ENCODE peak calls at places on chromosomes 6 and 20, in ten cellular contexts. One of them, this sample, is unnamed.

GRCh38 chr6:11971154-11971553 is 41.0 kb upstream of the HIVEP1 start:
- DNase-seq in central memory CD8-positive, alpha-beta T cell: no peak
- DNase-seq in NCI-H1694: no peak
- DNase-seq in endothelial cell: no peak
- DNase-seq in activated CD4-positive, alpha-beta T cell treated with anti-CD3 and anti-CD28 coated beads, Interleukin-2, amount 10 ng/mL, durations not matched to agents 7 days and 5 days: no peak
- DNase-seq in GM13977: no peak
- DNase-seq in activated T-helper 9 cell treated with anti-CD3 and anti-CD28 coated beads, Interleukin-2, amount 50 U/mL, for 16 hours: no peak
- DNase-seq in astrocyte of the spinal cord: peak; percentile 80
- DNase-seq in fibroblast of gingiva: peak; percentile 74
- DNase-seq in mesendoderm: no peak
- DNase-seq in this sample: peak; percentile 82

GRCh38 chr20:49399329-49399728 is 83.1 kb downstream of the KCNB1 start:
- DNase-seq in activated CD4-positive, alpha-beta T cell treated with anti-CD3 and anti-CD28 coated beads, Interleukin-2, amount 10 ng/mL, durations not matched to agents 7 days and 5 days: no peak
- DNase-seq in astrocyte of the spinal cord: no peak
- DNase-seq in central memory CD8-positive, alpha-beta T cell: no peak
- DNase-seq in mesendoderm: no peak
- DNase-seq in fibroblast of gingiva: peak; percentile 79
- DNase-seq in GM13977: no peak
- DNase-seq in NCI-H1694: no peak
- DNase-seq in activated T-helper 9 cell treated with anti-CD3 and anti-CD28 coated beads, Interleukin-2, amount 50 U/mL, for 16 hours: no peak
- DNase-seq in endothelial cell: no peak
- DNase-seq in this sample: no peak

GRCh38 chr20:48781634-48782033 is 46.2 kb downstream of the PREX1 start:
- DNase-seq in activated T-helper 9 cell treated with anti-CD3 and anti-CD28 coated beads, Interleukin-2, amount 50 U/mL, for 16 hours: no peak
- DNase-seq in mesendoderm: no peak
- DNase-seq in fibroblast of gingiva: no peak
- DNase-seq in astrocyte of the spinal cord: no peak
- DNase-seq in NCI-H1694: no peak
- DNase-seq in central memory CD8-positive, alpha-beta T cell: no peak
- DNase-seq in GM13977: no peak
- DNase-seq in endothelial cell: no peak
- DNase-seq in activated CD4-positive, alpha-beta T cell treated with anti-CD3 and anti-CD28 coated beads, Interleukin-2, amount 10 ng/mL, durations not matched to agents 7 days and 5 days: no peak
- DNase-seq in this sample: no peak

GRCh38 chr20:16518068-16518783 is 55.0 kb downstream of the KIF16B start:
- DNase-seq in NCI-H1694: peak; percentile 18
- DNase-seq in fibroblast of gingiva: peak; percentile 42
- DNase-seq in activated T-helper 9 cell treated with anti-CD3 and anti-CD28 coated beads, Interleukin-2, amount 50 U/mL, for 16 hours: no peak
- DNase-seq in astrocyte of the spinal cord: peak; percentile 41
- DNase-seq in central memory CD8-positive, alpha-beta T cell: no peak
- DNase-seq in GM13977: peak; percentile 41
- DNase-seq in activated CD4-positive, alpha-beta T cell treated with anti-CD3 and anti-CD28 coated beads, Interleukin-2, amount 10 ng/mL, durations not matched to agents 7 days and 5 days: peak; percentile 37
- DNase-seq in endothelial cell: peak; percentile 53
- DNase-seq in mesendoderm: peak; percentile 73
- DNase-seq in this sample: peak; percentile 27

GRCh38 chr6:15716889-15717288 is 54.1 kb upstream of the DTNBP1 start:
- DNase-seq in central memory CD8-positive, alpha-beta T cell: no peak
- DNase-seq in NCI-H1694: no peak
- DNase-seq in endothelial cell: no peak
- DNase-seq in activated T-helper 9 cell treated with anti-CD3 and anti-CD28 coated beads, Interleukin-2, amount 50 U/mL, for 16 hours: no peak
- DNase-seq in activated CD4-positive, alpha-beta T cell treated with anti-CD3 and anti-CD28 coated beads, Interleukin-2, amount 10 ng/mL, durations not matched to agents 7 days and 5 days: no peak
- DNase-seq in astrocyte of the spinal cord: no peak
- DNase-seq in fibroblast of gingiva: no peak
- DNase-seq in GM13977: no peak
- DNase-seq in mesendoderm: no peak
- DNase-seq in this sample: no peak

GRCh38 chr20:43017241-43018030 is 172.3 kb downstream of the PTPRT start:
- DNase-seq in mesendoderm: no peak
- DNase-seq in GM13977: no peak
- DNase-seq in activated CD4-positive, alpha-beta T cell treated with anti-CD3 and anti-CD28 coated beads, Interleukin-2, amount 10 ng/mL, durations not matched to agents 7 days and 5 days: no peak
- DNase-seq in NCI-H1694: no peak
- DNase-seq in central memory CD8-positive, alpha-beta T cell: no peak
- DNase-seq in astrocyte of the spinal cord: no peak
- DNase-seq in endothelial cell: no peak
- DNase-seq in fibroblast of gingiva: no peak
- DNase-seq in activated T-helper 9 cell treated with anti-CD3 and anti-CD28 coated beads, Interleukin-2, amount 50 U/mL, for 16 hours: no peak
- DNase-seq in this sample: no peak

GRCh38 chr6:42766163-42766670 is 15.6 kb upstream of the BICRAL start:
- DNase-seq in central memory CD8-positive, alpha-beta T cell: no peak
- DNase-seq in GM13977: no peak
- DNase-seq in activated CD4-positive, alpha-beta T cell treated with anti-CD3 and anti-CD28 coated beads, Interleukin-2, amount 10 ng/mL, durations not matched to agents 7 days and 5 days: no peak
- DNase-seq in endothelial cell: no peak
- DNase-seq in mesendoderm: no peak
- DNase-seq in astrocyte of the spinal cord: peak; percentile 86
- DNase-seq in fibroblast of gingiva: peak; percentile 62
- DNase-seq in NCI-H1694: no peak
- DNase-seq in activated T-helper 9 cell treated with anti-CD3 and anti-CD28 coated beads, Interleukin-2, amount 50 U/mL, for 16 hours: no peak
- DNase-seq in this sample: no peak

GRCh38 chr6:39339557-39340555 is 17.4 kb upstream of the KCNK16 start:
- DNase-seq in endothelial cell: no peak
- DNase-seq in activated T-helper 9 cell treated with anti-CD3 and anti-CD28 coated beads, Interleukin-2, amount 50 U/mL, for 16 hours: no peak
- DNase-seq in mesendoderm: no peak
- DNase-seq in NCI-H1694: no peak
- DNase-seq in activated CD4-positive, alpha-beta T cell treated with anti-CD3 and anti-CD28 coated beads, Interleukin-2, amount 10 ng/mL, durations not matched to agents 7 days and 5 days: no peak
- DNase-seq in central memory CD8-positive, alpha-beta T cell: no peak
- DNase-seq in astrocyte of the spinal cord: no peak
- DNase-seq in GM13977: no peak
- DNase-seq in fibroblast of gingiva: no peak
- DNase-seq in this sample: no peak

GRCh38 chr20:9981834-9982233 is 53.0 kb upstream of the ANKEF1 start:
- DNase-seq in endothelial cell: no peak
- DNase-seq in astrocyte of the spinal cord: no peak
- DNase-seq in GM13977: no peak
- DNase-seq in activated T-helper 9 cell treated with anti-CD3 and anti-CD28 coated beads, Interleukin-2, amount 50 U/mL, for 16 hours: no peak
- DNase-seq in central memory CD8-positive, alpha-beta T cell: no peak
- DNase-seq in NCI-H1694: no peak
- DNase-seq in mesendoderm: no peak
- DNase-seq in fibroblast of gingiva: no peak
- DNase-seq in activated CD4-positive, alpha-beta T cell treated with anti-CD3 and anti-CD28 coated beads, Interleukin-2, amount 10 ng/mL, durations not matched to agents 7 days and 5 days: no peak
- DNase-seq in this sample: no peak

GRCh38 chr6:41774841-41775240 is 4.9 kb downstream of the FRS3 start:
- DNase-seq in activated T-helper 9 cell treated with anti-CD3 and anti-CD28 coated beads, Interleukin-2, amount 50 U/mL, for 16 hours: no peak
- DNase-seq in central memory CD8-positive, alpha-beta T cell: no peak
- DNase-seq in GM13977: no peak
- DNase-seq in astrocyte of the spinal cord: no peak
- DNase-seq in mesendoderm: no peak
- DNase-seq in NCI-H1694: no peak
- DNase-seq in endothelial cell: no peak
- DNase-seq in activated CD4-positive, alpha-beta T cell treated with anti-CD3 and anti-CD28 coated beads, Interleukin-2, amount 10 ng/mL, durations not matched to agents 7 days and 5 days: no peak
- DNase-seq in fibroblast of gingiva: no peak
- DNase-seq in this sample: no peak

GRCh38 chr6:2141644-2142290 is 103.6 kb downstream of the GMDS start:
- DNase-seq in fibroblast of gingiva: no peak
- DNase-seq in activated CD4-positive, alpha-beta T cell treated with anti-CD3 and anti-CD28 coated beads, Interleukin-2, amount 10 ng/mL, durations not matched to agents 7 days and 5 days: no peak
- DNase-seq in endothelial cell: no peak
- DNase-seq in GM13977: no peak
- DNase-seq in central memory CD8-positive, alpha-beta T cell: no peak
- DNase-seq in mesendoderm: no peak
- DNase-seq in NCI-H1694: no peak
- DNase-seq in activated T-helper 9 cell treated with anti-CD3 and anti-CD28 coated beads, Interleukin-2, amount 50 U/mL, for 16 hours: no peak
- DNase-seq in astrocyte of the spinal cord: no peak
- DNase-seq in this sample: no peak

GRCh38 chr20:22339091-22339881 is 245.1 kb downstream of the FOXA2 start:
- DNase-seq in activated CD4-positive, alpha-beta T cell treated with anti-CD3 and anti-CD28 coated beads, Interleukin-2, amount 10 ng/mL, durations not matched to agents 7 days and 5 days: peak; percentile 64
- DNase-seq in NCI-H1694: peak; percentile 18
- DNase-seq in endothelial cell: peak; percentile 70
- DNase-seq in central memory CD8-positive, alpha-beta T cell: no peak
- DNase-seq in fibroblast of gingiva: peak; percentile 40
- DNase-seq in activated T-helper 9 cell treated with anti-CD3 and anti-CD28 coated beads, Interleukin-2, amount 50 U/mL, for 16 hours: no peak
- DNase-seq in mesendoderm: peak; percentile 68
- DNase-seq in astrocyte of the spinal cord: peak; percentile 64
- DNase-seq in GM13977: peak; percentile 56
- DNase-seq in this sample: no peak

GRCh38 chr20:51236396-51236795 is 213.5 kb upstream of the KCNG1 start:
- DNase-seq in astrocyte of the spinal cord: peak; percentile 37
- DNase-seq in endothelial cell: no peak
- DNase-seq in fibroblast of gingiva: no peak
- DNase-seq in NCI-H1694: no peak
- DNase-seq in GM13977: no peak
- DNase-seq in mesendoderm: no peak
- DNase-seq in central memory CD8-positive, alpha-beta T cell: no peak
- DNase-seq in activated T-helper 9 cell treated with anti-CD3 and anti-CD28 coated beads, Interleukin-2, amount 50 U/mL, for 16 hours: no peak
- DNase-seq in activated CD4-positive, alpha-beta T cell treated with anti-CD3 and anti-CD28 coated beads, Interleukin-2, amount 10 ng/mL, durations not matched to agents 7 days and 5 days: no peak
- DNase-seq in this sample: no peak

GRCh38 chr6:168540713-168541291 is 99.8 kb downstream of the SMOC2 start:
- DNase-seq in astrocyte of the spinal cord: no peak
- DNase-seq in fibroblast of gingiva: no peak
- DNase-seq in GM13977: no peak
- DNase-seq in mesendoderm: peak; percentile 78
- DNase-seq in NCI-H1694: no peak
- DNase-seq in central memory CD8-positive, alpha-beta T cell: no peak
- DNase-seq in activated CD4-positive, alpha-beta T cell treated with anti-CD3 and anti-CD28 coated beads, Interleukin-2, amount 10 ng/mL, durations not matched to agents 7 days and 5 days: no peak
- DNase-seq in endothelial cell: no peak
- DNase-seq in activated T-helper 9 cell treated with anti-CD3 and anti-CD28 coated beads, Interleukin-2, amount 50 U/mL, for 16 hours: no peak
- DNase-seq in this sample: no peak

GRCh38 chr6:136037885-136038460 is 186.5 kb downstream of the PDE7B start:
- DNase-seq in NCI-H1694: peak; percentile 3
- DNase-seq in astrocyte of the spinal cord: peak; percentile 72
- DNase-seq in endothelial cell: no peak
- DNase-seq in mesendoderm: no peak
- DNase-seq in GM13977: no peak
- DNase-seq in activated T-helper 9 cell treated with anti-CD3 and anti-CD28 coated beads, Interleukin-2, amount 50 U/mL, for 16 hours: no peak
- DNase-seq in fibroblast of gingiva: peak; percentile 73
- DNase-seq in central memory CD8-positive, alpha-beta T cell: no peak
- DNase-seq in activated CD4-positive, alpha-beta T cell treated with anti-CD3 and anti-CD28 coated beads, Interleukin-2, amount 10 ng/mL, durations not matched to agents 7 days and 5 days: no peak
- DNase-seq in this sample: peak; percentile 39

GRCh38 chr6:107624541-107624940 is 134.6 kb downstream of the SOBP start:
- DNase-seq in activated CD4-positive, alpha-beta T cell treated with anti-CD3 and anti-CD28 coated beads, Interleukin-2, amount 10 ng/mL, durations not matched to agents 7 days and 5 days: no peak
- DNase-seq in fibroblast of gingiva: no peak
- DNase-seq in endothelial cell: no peak
- DNase-seq in mesendoderm: no peak
- DNase-seq in GM13977: no peak
- DNase-seq in activated T-helper 9 cell treated with anti-CD3 and anti-CD28 coated beads, Interleukin-2, amount 50 U/mL, for 16 hours: no peak
- DNase-seq in astrocyte of the spinal cord: no peak
- DNase-seq in NCI-H1694: no peak
- DNase-seq in central memory CD8-positive, alpha-beta T cell: no peak
- DNase-seq in this sample: no peak

This sample was measured in AG09319.